ENCODE peak calls at places on chromosome 12, in eight cellular contexts. M is A549, X is SK-N-SH, N is HepG2, R is sigmoid colon, F is transverse colon, J is ovary, Y is tibial nerve. Q is an unnamed sample. For H3K4me1, the result is how much of the 10 kb centered on the place peaks cover.

GRCh38 chr12:82959821-82960220 is 273.1 kb downstream of the TMTC2 start:
- DNase-seq in M (no peak), Y (no peak), F (no peak), J (no peak), R (no peak), X (no peak), N (no peak), Q (no peak)

GRCh38 chr12:16299403-16299802 is 21.9 kb upstream of the SLC15A5 start:
- DNase-seq in M (no peak), Y (no peak), R (no peak), N (no peak), X (no peak), J (no peak), F (peak), Q (no peak)

GRCh38 chr12:12872139-12872933 is 19.0 kb upstream of the GPRC5A start:
- DNase-seq in Y (no peak), N (peak), X (no peak), F (peak), M (peak), R (no peak), J (no peak), Q (no peak)

GRCh38 chr12:20368653-20369163 is 371 bp downstream of the PDE3A start:
- DNase-seq in Y (no peak), J (peak), N (no peak), R (peak), M (peak), X (peak), F (peak), Q (no peak)

GRCh38 chr12:120722784-120723183 is 2.8 kb upstream of the ACADS start:
- DNase-seq in N (no peak), X (no peak), M (no peak), J (no peak), R (no peak), F (no peak), Y (no peak), Q (no peak)

GRCh38 chr12:26987634-26988424 is 26.4 kb downstream of the TM7SF3 start:
- DNase-seq in M (no peak), N (no peak), X (no peak), Y (no peak), J (no peak), F (no peak), R (no peak), Q (no peak)

GRCh38 chr12:121953695-121954094 is 35.3 kb downstream of the CFAP251 start:
- DNase-seq in R (no peak), F (no peak), X (no peak), J (no peak), M (no peak), Y (no peak), N (peak), Q (no peak)

GRCh38 chr12:131223171-131223761 is 269.6 kb downstream of the ADGRD1 start:
- DNase-seq in M (no peak), J (no peak), R (no peak), N (no peak), X (no peak), F (no peak), Y (no peak), Q (no peak)

GRCh38 chr12:124745891-124746570 is 117.6 kb downstream of the SCARB1 start:
- DNase-seq in N (peak), F (peak), Y (peak), M (peak), X (peak), R (peak), J (peak), Q (peak)

GRCh38 chr12:119699199-119699765 is 31.3 kb downstream of the PRKAB1 start:
- DNase-seq in X (no peak), R (no peak), M (no peak), N (no peak), Y (no peak), J (no peak), F (no peak), Q (no peak)

GRCh38 chr12:76073561-76073960 is 10.9 kb downstream of the NAP1L1 start:
- DNase-seq in Y (no peak), F (no peak), M (no peak), J (no peak), N (no peak), R (no peak), X (no peak), Q (no peak)

GRCh38 chr12:26125451-26126339 is 858 bp upstream of the BHLHE41 start:
- DNase-seq in R (peak), N (peak), F (peak), X (peak), J (peak), Y (peak), M (peak), Q (peak)

GRCh38 chr12:24133385-24133784 is 183.9 kb upstream of the SOX5 start:
- DNase-seq in X (no peak), J (no peak), Y (no peak), F (no peak), M (no peak), N (peak), R (no peak), Q (no peak)

GRCh38 chr12:254039-254438 is 8.6 kb downstream of the SLC6A13 start:
- DNase-seq in M (no peak), R (no peak), F (no peak), N (no peak), J (no peak), Y (no peak), X (no peak), Q (no peak)

GRCh38 chr12:123427036-123427769 is 9.3 kb downstream of the RILPL2 start:
- DNase-seq in Y (no peak), N (no peak), F (peak), R (no peak), M (no peak), J (no peak), X (no peak), Q (no peak)

GRCh38 chr12:27652174-27652763 is 44.0 kb upstream of the REP15 start:
- DNase-seq in F (peak), X (peak), J (no peak), M (peak), Y (no peak), N (peak), R (no peak), Q (peak)

GRCh38 chr12:50351120-50352043 is 45.0 kb downstream of the FAM186A start:
- DNase-seq in R (no peak), F (peak), N (peak), J (no peak), M (no peak), X (no peak), Y (no peak), Q (no peak)

GRCh38 chr12:49959570-49960473 is 1.9 kb upstream of the AQP5 start:
- DNase-seq in M (peak), Y (no peak), X (no peak), J (no peak), R (no peak), N (no peak), F (no peak), Q (no peak)

GRCh38 chr12:1916396-1917171 is 1.9 kb downstream of the CACNA2D4 start:
- DNase-seq in F (no peak), N (no peak), M (no peak), X (peak), Y (no peak), J (peak), R (peak), Q (peak)

GRCh38 chr12:63007726-63008125 is 72.8 kb upstream of the PPM1H start:
- DNase-seq in N (no peak), M (no peak), F (no peak), J (no peak), Y (no peak), R (no peak), X (no peak), Q (no peak)

GRCh38 chr12:84976133-84976532 is 59.9 kb downstream of the TSPAN19 start:
- DNase-seq in N (no peak), M (no peak), F (no peak), R (no peak), Y (no peak), X (no peak), J (no peak), Q (peak)

GRCh38 chr12:2389079-2389790 is 336.4 kb downstream of the CACNA1C start:
- DNase-seq in J (no peak), F (no peak), M (no peak), X (no peak), R (no peak), N (no peak), Y (no peak), Q (no peak)

GRCh38 chr12:15220451-15220850 is 766 bp downstream of the RERG start:
- DNase-seq in R (no peak), X (no peak), J (no peak), N (no peak), Y (no peak), F (no peak), M (no peak), Q (no peak)

GRCh38 chr12:6434205-6435180 is 10.3 kb upstream of the CD27 start:
- DNase-seq in N (no peak), J (peak), F (no peak), X (no peak), R (peak), Y (no peak), M (no peak), Q (no peak)

GRCh38 chr12:109963743-109964429 is 32.3 kb downstream of the GIT2 start:
- DNase-seq in X (no peak), J (peak), N (no peak), F (peak), M (no peak), R (no peak), Y (no peak), Q (no peak)

GRCh38 chr12:44154128-44154527 is 318.2 kb downstream of the TMEM117 start:
- DNase-seq in M (no peak), F (no peak), Y (no peak), J (no peak), N (no peak), R (no peak), X (no peak), Q (no peak)

GRCh38 chr12:125272252-125272980 is 207.2 kb downstream of the AACS start:
- DNase-seq in F (no peak), N (no peak), R (no peak), Y (no peak), X (no peak), J (no peak), M (no peak), Q (no peak)

GRCh38 chr12:50282581-50283229 is 615 bp downstream of the LIMA1 start:
- DNase-seq in Y (no peak), N (no peak), R (no peak), M (peak), X (no peak), F (peak), J (no peak), Q (no peak)

GRCh38 chr12:74491374-74491773 is 46.3 kb upstream of the ATXN7L3B start:
- DNase-seq in N (no peak), J (no peak), F (no peak), X (no peak), M (no peak), Y (no peak), R (no peak), Q (no peak)

GRCh38 chr12:85834378-85834777 is 1.8 kb downstream of the RASSF9 start:
- DNase-seq in R (no peak), F (no peak), N (no peak), M (no peak), X (no peak), Y (no peak), J (no peak), Q (no peak)

GRCh38 chr12:89775336-89776005 is 66.8 kb upstream of the ATP2B1 start:
- DNase-seq in R (no peak), Y (no peak), F (no peak), J (no peak), N (no peak), M (peak), X (no peak), Q (no peak)

GRCh38 chr12:54017845-54018607 is 9.2 kb downstream of the HOXC8 start:
- DNase-seq in R (no peak), M (peak), N (no peak), Y (peak), J (peak), X (peak), F (peak), Q (peak)

GRCh38 chr12:64678835-64679234 is 68.5 kb downstream of the RASSF3 start:
- DNase-seq in F (no peak), X (no peak), R (no peak), Y (no peak), J (no peak), M (no peak), N (no peak), Q (no peak)

GRCh38 chr12:53798575-53798974 is 46.8 kb upstream of the CISTR start:
- DNase-seq in R (no peak), Y (no peak), M (peak), N (peak), F (no peak), J (no peak), X (no peak), Q (no peak)

GRCh38 chr12:49883065-49883464 is 20.6 kb downstream of the FAIM2 start:
- DNase-seq in N (no peak), M (no peak), X (no peak), R (peak), F (no peak), J (peak), Y (no peak), Q (no peak)

GRCh38 chr12:6237830-6238229 is 37.6 kb downstream of the CD9 start:
- DNase-seq in Y (no peak), M (no peak), F (no peak), J (no peak), N (no peak), X (no peak), R (no peak), Q (no peak)

DNA sequence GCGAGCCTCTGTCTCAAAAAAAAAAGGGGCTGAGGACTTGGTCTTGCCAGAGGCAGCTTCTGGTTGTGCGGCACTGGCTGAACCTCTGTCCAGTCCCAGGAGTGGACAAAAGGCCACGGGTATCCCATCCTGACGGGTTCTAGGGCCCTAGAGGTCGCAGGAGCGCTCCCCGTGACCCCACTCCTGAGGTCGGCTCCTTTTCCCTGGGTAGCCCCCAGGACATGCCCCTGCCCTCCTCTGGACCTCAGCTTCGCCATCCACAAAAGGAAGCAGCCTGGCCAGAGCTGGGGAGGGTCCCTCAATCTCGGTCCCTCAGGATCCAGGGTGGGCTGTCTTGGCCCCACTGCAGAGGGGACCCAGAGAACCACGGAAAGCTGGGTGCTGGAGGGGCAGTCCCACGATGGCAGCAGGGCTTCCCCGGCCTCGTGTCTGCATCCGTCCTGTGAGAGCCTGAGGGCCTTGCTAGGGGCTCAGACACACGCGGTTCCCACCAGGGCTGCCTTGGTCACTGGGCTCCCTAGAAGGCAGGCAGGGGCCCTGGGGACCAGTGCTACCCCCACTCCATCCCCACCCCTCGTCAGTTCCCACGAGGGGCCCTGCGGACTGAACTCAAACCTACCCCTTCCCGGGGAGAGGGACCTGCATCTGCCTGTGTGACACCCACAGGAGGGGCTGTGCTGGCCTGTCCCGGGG is 31.1 kb downstream of the ASCL4 start:
- DNase-seq in X (no peak), F (no peak), N (no peak), Y (no peak), M (no peak), R (no peak), J (no peak), Q (peak)
- TF ChIP-seq EP300 in X (no peak), F (no peak), N (no peak), Y (no peak), M (no peak), R (no peak), J (no peak), Q (no peak)

DNA sequence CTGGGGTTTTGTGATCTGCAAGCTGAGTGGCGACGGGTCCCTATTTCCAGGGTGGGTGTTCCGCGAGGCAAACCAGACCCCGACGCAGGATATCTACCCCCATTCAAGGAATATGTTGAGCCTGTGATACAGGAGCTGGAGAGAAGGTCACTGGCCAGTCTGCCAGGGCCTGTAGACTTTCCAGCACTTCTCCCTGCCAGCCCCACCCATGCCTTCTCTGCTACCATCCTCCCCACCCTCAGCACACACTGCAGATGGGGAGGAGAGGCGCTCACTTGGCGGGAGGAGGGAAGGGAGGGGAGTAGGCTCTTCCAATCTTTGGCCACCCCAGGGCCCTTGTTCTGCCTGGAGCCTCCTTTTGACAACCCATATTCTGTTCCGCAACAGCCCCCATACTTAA is 102.5 kb upstream of the MAP1LC3B2 start:
- DNase-seq in X (no peak), J (peak), Y (no peak), F (no peak), R (no peak), N (no peak), M (no peak), Q (no peak)
- H3K4me1 ChIP-seq in X (under half), J (under half), Y (under half), F (under half), R (under half), N (under half), M (under half), Q (under half)

DNA sequence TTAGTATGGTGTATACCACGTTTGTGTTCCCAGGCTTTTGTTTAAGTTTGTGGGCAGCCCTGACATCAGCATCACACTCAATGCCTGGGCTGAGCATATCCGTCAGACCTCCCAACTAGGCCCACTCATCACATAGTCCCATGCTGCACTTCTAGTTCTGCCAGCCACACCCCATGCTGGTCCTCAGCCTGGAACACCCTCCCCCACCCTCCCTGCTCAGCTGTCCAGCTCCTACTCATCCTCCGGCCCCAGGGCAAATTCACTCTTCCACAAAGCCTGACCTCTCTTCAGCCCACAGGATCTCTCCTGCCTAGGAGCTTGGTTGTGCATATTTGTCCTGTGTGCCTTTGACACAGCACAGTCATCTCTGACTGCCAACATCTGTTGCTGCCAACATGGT is 3.9 kb upstream of the ENDOU start:
- DNase-seq in M (no peak), R (no peak), X (no peak), J (no peak), N (no peak), F (no peak), Y (no peak), Q (no peak)
- H3K4me3 ChIP-seq in M (no peak), R (no peak), X (no peak), J (no peak), N (no peak), F (no peak), Y (no peak), Q (no peak)

GRCh38 chr12:38811814-38812356 is 93.5 kb downstream of the CPNE8 start:
- DNase-seq in F (no peak), N (no peak), M (no peak), J (no peak), X (no peak), R (no peak), Y (no peak), Q (no peak)

GRCh38 chr12:38817942-38818341 is 87.4 kb downstream of the CPNE8 start:
- DNase-seq in J (no peak), F (no peak), M (no peak), X (no peak), N (no peak), R (no peak), Y (no peak), Q (no peak)

GRCh38 chr12:38813930-38814329 is 91.5 kb downstream of the CPNE8 start:
- DNase-seq in X (no peak), M (no peak), R (no peak), F (no peak), N (no peak), J (no peak), Y (no peak), Q (no peak)
- TF ChIP-seq EP300 in X (no peak), M (no peak), R (no peak), F (no peak), N (no peak), J (no peak), Y (no peak), Q (no peak)

GRCh38 chr12:19008102-19008501 is 121.4 kb upstream of the PLEKHA5 start:
- DNase-seq in X (no peak), N (no peak), R (no peak), M (no peak), J (no peak), F (no peak), Y (no peak), Q (no peak)

GRCh38 chr12:19005257-19005801 is 124.2 kb upstream of the PLEKHA5 start:
- DNase-seq in X (no peak), J (no peak), F (no peak), R (no peak), N (no peak), Y (no peak), M (no peak), Q (no peak)

GRCh38 chr12:19003987-19004619 is 125.4 kb upstream of the PLEKHA5 start:
- DNase-seq in R (no peak), J (no peak), F (no peak), Y (no peak), N (no peak), X (no peak), M (no peak), Q (no peak)

GRCh38 chr12:19010087-19010486 is 119.4 kb upstream of the PLEKHA5 start:
- DNase-seq in Y (no peak), X (no peak), N (peak), R (no peak), J (no peak), M (no peak), F (no peak), Q (no peak)

DNA sequence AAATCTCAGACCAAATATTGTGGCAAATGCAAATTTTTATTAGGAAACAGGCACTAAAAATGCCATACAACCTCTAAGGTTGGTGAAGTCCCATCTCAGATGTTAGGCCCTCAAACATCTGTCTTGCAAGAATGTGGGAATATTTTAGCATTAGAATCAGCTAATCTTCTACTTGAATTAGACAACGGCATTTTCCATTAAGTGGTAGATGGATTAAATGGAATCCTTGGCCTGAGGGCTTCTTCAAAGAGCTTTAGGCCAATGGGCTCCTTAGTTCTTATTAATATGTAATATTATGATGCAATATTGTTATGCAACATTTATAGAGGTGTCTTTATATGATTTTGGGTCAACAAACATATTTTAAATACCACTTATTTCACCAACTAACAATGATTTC is 122.9 kb upstream of the PLEKHA5 start:
- DNase-seq in X (no peak), M (no peak), R (no peak), F (no peak), J (no peak), N (no peak), Y (no peak), Q (no peak)
- H3K4me1 ChIP-seq in X (under half), M (under half), R (under half), F (under half), J (under half), N (under half), Y (under half), Q (under half)

GRCh38 chr12:101880769-101881168 is 3.4 kb downstream of the DRAM1 start:
- DNase-seq in F (no peak), M (no peak), X (no peak), N (no peak), J (no peak), Y (no peak), R (no peak), Q (no peak)
- H3K4me3 ChIP-seq in F (no peak), M (no peak), X (no peak), N (no peak), J (no peak), Y (no peak), R (no peak), Q (peak)

GRCh38 chr12:106767954-106768501 is 6.5 kb upstream of the RIC8B start:
- DNase-seq in F (no peak), X (no peak), M (no peak), R (no peak), J (peak), Y (no peak), N (no peak), Q (no peak)

GRCh38 chr12:106771425-106771824 is 3.1 kb upstream of the RIC8B start:
- DNase-seq in J (no peak), M (no peak), R (no peak), X (no peak), Y (no peak), N (peak), F (no peak), Q (no peak)

GRCh38 chr12:106767206-106767605 is 7.3 kb upstream of the RIC8B start:
- DNase-seq in N (no peak), X (no peak), M (no peak), F (no peak), R (no peak), J (no peak), Y (no peak), Q (no peak)

GRCh38 chr12:106769546-106769945 is 4.9 kb upstream of the RIC8B start:
- DNase-seq in Y (no peak), J (no peak), F (no peak), M (no peak), N (no peak), X (no peak), R (no peak), Q (no peak)

GRCh38 chr12:106769078-106769477 is 5.4 kb upstream of the RIC8B start:
- DNase-seq in M (no peak), Y (no peak), R (no peak), N (peak), F (no peak), J (no peak), X (no peak), Q (peak)
- TF ChIP-seq EP300 in M (peak), Y (no peak), R (no peak), N (no peak), F (no peak), J (no peak), X (no peak), Q (no peak)

Q was measured in upper lobe of left lung.